ENCODE peak calls at places on chromosomes 11 and 22, in ten cellular contexts. One of them, this sample, is unnamed.

GRCh38 chr11:10540546-10540914 is 457 bp downstream of the RNF141 start:
- DNase-seq in fibroblast of lung: peak
- DNase-seq in MCF 10A: no peak
- DNase-seq in lower lobe of right lung: no peak
- DNase-seq in left lung: peak
- DNase-seq in HFFc6: no peak
- DNase-seq in IMR-90: peak
- DNase-seq in B cell: no peak
- DNase-seq in tibial artery: no peak
- DNase-seq in Peyer's patch: no peak
- DNase-seq in this sample: no peak

GRCh38 chr11:1573077-1573846 is 1.2 kb upstream of the DUSP8 start:
- DNase-seq in fibroblast of lung: no peak
- DNase-seq in MCF 10A: no peak
- DNase-seq in lower lobe of right lung: no peak
- DNase-seq in left lung: no peak
- DNase-seq in HFFc6: no peak
- DNase-seq in IMR-90: no peak
- DNase-seq in B cell: peak
- DNase-seq in tibial artery: no peak
- DNase-seq in Peyer's patch: peak
- DNase-seq in this sample: no peak

GRCh38 chr11:70423523-70424505 is 25.5 kb downstream of the CTTN start:
- DNase-seq in fibroblast of lung: peak
- DNase-seq in MCF 10A: peak
- DNase-seq in lower lobe of right lung: no peak
- DNase-seq in left lung: peak
- DNase-seq in HFFc6: peak
- DNase-seq in IMR-90: peak
- DNase-seq in B cell: no peak
- DNase-seq in tibial artery: no peak
- DNase-seq in Peyer's patch: no peak
- DNase-seq in this sample: peak

GRCh38 chr22:40525250-40525884 is 111.2 kb downstream of the MRTFA start:
- DNase-seq in fibroblast of lung: peak
- DNase-seq in MCF 10A: peak
- DNase-seq in lower lobe of right lung: peak
- DNase-seq in left lung: peak
- DNase-seq in HFFc6: no peak
- DNase-seq in IMR-90: peak
- DNase-seq in B cell: no peak
- DNase-seq in tibial artery: no peak
- DNase-seq in Peyer's patch: peak
- DNase-seq in this sample: peak

GRCh38 chr11:74330065-74330858 is 18.8 kb upstream of the P4HA3 start:
- DNase-seq in fibroblast of lung: peak
- DNase-seq in MCF 10A: peak
- DNase-seq in lower lobe of right lung: no peak
- DNase-seq in left lung: no peak
- DNase-seq in HFFc6: peak
- DNase-seq in IMR-90: peak
- DNase-seq in B cell: no peak
- DNase-seq in tibial artery: no peak
- DNase-seq in Peyer's patch: no peak
- DNase-seq in this sample: no peak

GRCh38 chr11:45748801-45749200 is 56.1 kb upstream of the SLC35C1 start:
- DNase-seq in fibroblast of lung: no peak
- DNase-seq in MCF 10A: peak
- DNase-seq in lower lobe of right lung: no peak
- DNase-seq in left lung: no peak
- DNase-seq in HFFc6: no peak
- DNase-seq in IMR-90: no peak
- DNase-seq in B cell: no peak
- DNase-seq in tibial artery: no peak
- DNase-seq in Peyer's patch: no peak
- DNase-seq in this sample: no peak

GRCh38 chr11:11622772-11623531 is 1.1 kb upstream of the GALNT18 start:
- DNase-seq in fibroblast of lung: no peak
- DNase-seq in MCF 10A: no peak
- DNase-seq in lower lobe of right lung: no peak
- DNase-seq in left lung: no peak
- DNase-seq in HFFc6: no peak
- DNase-seq in IMR-90: no peak
- DNase-seq in B cell: no peak
- DNase-seq in tibial artery: no peak
- DNase-seq in Peyer's patch: no peak
- DNase-seq in this sample: no peak

GRCh38 chr11:99343117-99343516 is 322.4 kb downstream of the CNTN5 start:
- DNase-seq in fibroblast of lung: no peak
- DNase-seq in MCF 10A: no peak
- DNase-seq in lower lobe of right lung: no peak
- DNase-seq in left lung: no peak
- DNase-seq in HFFc6: no peak
- DNase-seq in IMR-90: no peak
- DNase-seq in B cell: no peak
- DNase-seq in tibial artery: no peak
- DNase-seq in Peyer's patch: no peak
- DNase-seq in this sample: no peak

GRCh38 chr11:105524286-105524685 is 85.6 kb upstream of the GRIA4 start:
- DNase-seq in fibroblast of lung: no peak
- DNase-seq in MCF 10A: peak
- DNase-seq in lower lobe of right lung: no peak
- DNase-seq in left lung: no peak
- DNase-seq in HFFc6: no peak
- DNase-seq in IMR-90: no peak
- DNase-seq in B cell: no peak
- DNase-seq in tibial artery: no peak
- DNase-seq in Peyer's patch: no peak
- DNase-seq in this sample: no peak

GRCh38 chr11:94184362-94184761 is 55.7 kb downstream of the PANX1 start:
- DNase-seq in fibroblast of lung: no peak
- DNase-seq in MCF 10A: no peak
- DNase-seq in lower lobe of right lung: no peak
- DNase-seq in left lung: no peak
- DNase-seq in HFFc6: no peak
- DNase-seq in IMR-90: no peak
- DNase-seq in B cell: no peak
- DNase-seq in tibial artery: no peak
- DNase-seq in Peyer's patch: no peak
- DNase-seq in this sample: no peak

GRCh38 chr22:42300286-42301071 is 30.0 kb upstream of the TCF20 start:
- DNase-seq in fibroblast of lung: no peak
- DNase-seq in MCF 10A: peak
- DNase-seq in lower lobe of right lung: no peak
- DNase-seq in left lung: peak
- DNase-seq in HFFc6: no peak
- DNase-seq in IMR-90: no peak
- DNase-seq in B cell: peak
- DNase-seq in tibial artery: no peak
- DNase-seq in Peyer's patch: no peak
- DNase-seq in this sample: peak

GRCh38 chr11:18196532-18196931 is 23.9 kb downstream of the MRGPRX4 start:
- DNase-seq in fibroblast of lung: no peak
- DNase-seq in MCF 10A: no peak
- DNase-seq in lower lobe of right lung: no peak
- DNase-seq in left lung: no peak
- DNase-seq in HFFc6: no peak
- DNase-seq in IMR-90: no peak
- DNase-seq in B cell: no peak
- DNase-seq in tibial artery: no peak
- DNase-seq in Peyer's patch: no peak
- DNase-seq in this sample: no peak

GRCh38 chr11:112784323-112785073 is 176.7 kb upstream of the NCAM1 start:
- DNase-seq in fibroblast of lung: peak
- DNase-seq in MCF 10A: peak
- DNase-seq in lower lobe of right lung: no peak
- DNase-seq in left lung: peak
- DNase-seq in HFFc6: no peak
- DNase-seq in IMR-90: no peak
- DNase-seq in B cell: no peak
- DNase-seq in tibial artery: peak
- DNase-seq in Peyer's patch: no peak
- DNase-seq in this sample: no peak

GRCh38 chr22:27438271-27438980 is 363.1 kb downstream of the MN1 start:
- DNase-seq in fibroblast of lung: peak
- DNase-seq in MCF 10A: no peak
- DNase-seq in lower lobe of right lung: no peak
- DNase-seq in left lung: no peak
- DNase-seq in HFFc6: no peak
- DNase-seq in IMR-90: peak
- DNase-seq in B cell: no peak
- DNase-seq in tibial artery: peak
- DNase-seq in Peyer's patch: no peak
- DNase-seq in this sample: no peak
- TF ChIP-seq CTCF in fibroblast of lung: no peak
- TF ChIP-seq CTCF in MCF 10A: no peak
- TF ChIP-seq CTCF in lower lobe of right lung: no peak
- TF ChIP-seq CTCF in left lung: no peak
- TF ChIP-seq CTCF in HFFc6: no peak
- TF ChIP-seq CTCF in IMR-90: no peak
- TF ChIP-seq CTCF in B cell: no peak
- TF ChIP-seq CTCF in tibial artery: peak
- TF ChIP-seq CTCF in Peyer's patch: no peak
- TF ChIP-seq CTCF in this sample: no peak

DNA sequence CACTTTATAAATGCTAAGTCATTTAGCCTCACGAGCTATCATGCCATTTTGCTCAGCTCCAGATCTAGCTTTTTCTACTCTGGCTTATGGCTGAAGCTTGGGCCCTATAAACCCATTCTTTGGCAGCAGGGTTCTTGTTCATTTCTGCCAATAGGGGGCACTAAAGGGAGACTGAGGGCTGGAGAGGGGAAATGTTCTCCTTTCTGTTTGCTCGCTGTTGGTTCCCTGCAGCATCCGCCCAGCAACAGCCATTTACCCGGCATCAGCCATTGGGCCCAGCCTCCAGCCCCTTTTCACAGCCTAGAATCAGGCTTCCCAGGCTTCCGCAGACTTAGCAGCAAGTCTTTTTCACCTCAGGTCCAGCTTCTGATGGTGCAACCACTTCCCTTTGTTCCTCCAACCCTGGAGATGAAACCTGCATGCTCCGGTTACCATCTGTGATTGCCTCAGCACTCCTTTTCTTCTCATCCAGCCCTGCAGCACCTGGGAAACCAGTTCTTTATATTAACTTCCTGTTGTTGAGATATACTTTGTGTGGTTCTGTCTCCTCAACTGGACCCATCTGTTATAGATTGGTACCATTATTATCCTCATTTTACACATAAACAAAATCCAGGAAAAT is 4.2 kb upstream of the ME3 start:
- DNase-seq in fibroblast of lung: no peak
- DNase-seq in MCF 10A: peak
- DNase-seq in lower lobe of right lung: no peak
- DNase-seq in left lung: no peak
- DNase-seq in HFFc6: no peak
- DNase-seq in IMR-90: no peak
- DNase-seq in B cell: no peak
- DNase-seq in tibial artery: no peak
- DNase-seq in Peyer's patch: no peak
- DNase-seq in this sample: no peak
- TF ChIP-seq CTCF in fibroblast of lung: peak
- TF ChIP-seq CTCF in MCF 10A: peak
- TF ChIP-seq CTCF in lower lobe of right lung: peak
- TF ChIP-seq CTCF in left lung: peak
- TF ChIP-seq CTCF in HFFc6: peak
- TF ChIP-seq CTCF in IMR-90: no peak
- TF ChIP-seq CTCF in B cell: no peak
- TF ChIP-seq CTCF in tibial artery: no peak
- TF ChIP-seq CTCF in Peyer's patch: no peak
- TF ChIP-seq CTCF in this sample: no peak

GRCh38 chr11:85765835-85766234 is 45.1 kb downstream of the SYTL2 start:
- DNase-seq in fibroblast of lung: no peak
- DNase-seq in MCF 10A: no peak
- DNase-seq in lower lobe of right lung: no peak
- DNase-seq in left lung: no peak
- DNase-seq in HFFc6: no peak
- DNase-seq in IMR-90: no peak
- DNase-seq in B cell: no peak
- DNase-seq in tibial artery: no peak
- DNase-seq in Peyer's patch: no peak
- DNase-seq in this sample: no peak
- TF ChIP-seq CTCF in fibroblast of lung: no peak
- TF ChIP-seq CTCF in MCF 10A: no peak
- TF ChIP-seq CTCF in lower lobe of right lung: no peak
- TF ChIP-seq CTCF in left lung: no peak
- TF ChIP-seq CTCF in HFFc6: no peak
- TF ChIP-seq CTCF in IMR-90: no peak
- TF ChIP-seq CTCF in B cell: no peak
- TF ChIP-seq CTCF in tibial artery: no peak
- TF ChIP-seq CTCF in Peyer's patch: no peak
- TF ChIP-seq CTCF in this sample: no peak

GRCh38 chr11:65771589-65772112 is 9.1 kb downstream of the AP5B1 start:
- DNase-seq in fibroblast of lung: no peak
- DNase-seq in MCF 10A: no peak
- DNase-seq in lower lobe of right lung: no peak
- DNase-seq in left lung: no peak
- DNase-seq in HFFc6: no peak
- DNase-seq in IMR-90: no peak
- DNase-seq in B cell: no peak
- DNase-seq in tibial artery: no peak
- DNase-seq in Peyer's patch: no peak
- DNase-seq in this sample: no peak

GRCh38 chr11:65774525-65775306 is 6.1 kb downstream of the AP5B1 start:
- DNase-seq in fibroblast of lung: no peak
- DNase-seq in MCF 10A: no peak
- DNase-seq in lower lobe of right lung: no peak
- DNase-seq in left lung: no peak
- DNase-seq in HFFc6: no peak
- DNase-seq in IMR-90: no peak
- DNase-seq in B cell: no peak
- DNase-seq in tibial artery: no peak
- DNase-seq in Peyer's patch: no peak
- DNase-seq in this sample: no peak

GRCh38 chr11:65776710-65777141 is 4.0 kb downstream of the AP5B1 start:
- DNase-seq in fibroblast of lung: no peak
- DNase-seq in MCF 10A: no peak
- DNase-seq in lower lobe of right lung: no peak
- DNase-seq in left lung: no peak
- DNase-seq in HFFc6: no peak
- DNase-seq in IMR-90: no peak
- DNase-seq in B cell: no peak
- DNase-seq in tibial artery: no peak
- DNase-seq in Peyer's patch: no peak
- DNase-seq in this sample: no peak

GRCh38 chr11:65776196-65776595 is 4.6 kb downstream of the AP5B1 start:
- DNase-seq in fibroblast of lung: peak
- DNase-seq in MCF 10A: peak
- DNase-seq in lower lobe of right lung: peak
- DNase-seq in left lung: no peak
- DNase-seq in HFFc6: no peak
- DNase-seq in IMR-90: peak
- DNase-seq in B cell: no peak
- DNase-seq in tibial artery: no peak
- DNase-seq in Peyer's patch: no peak
- DNase-seq in this sample: peak

GRCh38 chr11:65773784-65774411 is 6.9 kb downstream of the AP5B1 start:
- DNase-seq in fibroblast of lung: no peak
- DNase-seq in MCF 10A: no peak
- DNase-seq in lower lobe of right lung: no peak
- DNase-seq in left lung: no peak
- DNase-seq in HFFc6: no peak
- DNase-seq in IMR-90: no peak
- DNase-seq in B cell: no peak
- DNase-seq in tibial artery: no peak
- DNase-seq in Peyer's patch: no peak
- DNase-seq in this sample: no peak
- TF ChIP-seq CTCF in fibroblast of lung: no peak
- TF ChIP-seq CTCF in MCF 10A: no peak
- TF ChIP-seq CTCF in lower lobe of right lung: no peak
- TF ChIP-seq CTCF in left lung: no peak
- TF ChIP-seq CTCF in HFFc6: peak
- TF ChIP-seq CTCF in IMR-90: peak
- TF ChIP-seq CTCF in B cell: no peak
- TF ChIP-seq CTCF in tibial artery: no peak
- TF ChIP-seq CTCF in Peyer's patch: no peak
- TF ChIP-seq CTCF in this sample: no peak

This sample was measured in HL-60.